ENCODE peak calls at places on chromosomes 11 and 22, in five cellular contexts. U is A549, P is IMR-90, E is SK-N-SH, Q is K562. W is an unnamed sample.

GRCh38 chr11:1233351-1234053 is 10.6 kb downstream of the MUC5B start:
- DNase-seq in U (no peak), P (no peak), E (peak; percentile 49), Q (no peak), W (no peak)

GRCh38 chr11:88529426-88529825 is 191.9 kb upstream of the CTSC start:
- DNase-seq in U (no peak), P (no peak), E (no peak), Q (no peak), W (no peak)

GRCh38 chr11:65425105-65425970 is 2.7 kb downstream of the NEAT1 start:
- DNase-seq in U (peak; percentile 87), P (peak; percentile 78), E (no peak), Q (no peak), W (no peak)

GRCh38 chr22:17272511-17272991 is 53.3 kb upstream of the ADA2 start:
- DNase-seq in U (no peak), P (no peak), E (no peak), Q (no peak), W (no peak)

GRCh38 chr11:9250139-9250582 is 15.0 kb downstream of the DENND5A start:
- DNase-seq in U (no peak), P (no peak), E (no peak), Q (no peak), W (peak; percentile 77)

GRCh38 chr11:61145228-61146005 is 15.8 kb downstream of the VPS37C start:
- DNase-seq in U (no peak), P (no peak), E (no peak), Q (no peak), W (no peak)

GRCh38 chr11:77449060-77449521 is 24.8 kb downstream of the PAK1 start:
- DNase-seq in U (no peak), P (no peak), E (no peak), Q (no peak), W (peak; percentile 91)

GRCh38 chr11:39678996-39679395 is 1780.5 kb downstream of the LRRC4C start:
- DNase-seq in U (no peak), P (no peak), E (no peak), Q (no peak), W (no peak)

GRCh38 chr22:21044931-21045584 is 688 bp upstream of the LRRC74B start:
- DNase-seq in U (no peak), P (peak; percentile 65), E (peak; percentile 64), Q (peak; percentile 73), W (no peak)
- TF ChIP-seq RCOR1 in U (no peak), P (no peak), E (no peak), Q (peak; percentile 66), W (no peak)

DNA sequence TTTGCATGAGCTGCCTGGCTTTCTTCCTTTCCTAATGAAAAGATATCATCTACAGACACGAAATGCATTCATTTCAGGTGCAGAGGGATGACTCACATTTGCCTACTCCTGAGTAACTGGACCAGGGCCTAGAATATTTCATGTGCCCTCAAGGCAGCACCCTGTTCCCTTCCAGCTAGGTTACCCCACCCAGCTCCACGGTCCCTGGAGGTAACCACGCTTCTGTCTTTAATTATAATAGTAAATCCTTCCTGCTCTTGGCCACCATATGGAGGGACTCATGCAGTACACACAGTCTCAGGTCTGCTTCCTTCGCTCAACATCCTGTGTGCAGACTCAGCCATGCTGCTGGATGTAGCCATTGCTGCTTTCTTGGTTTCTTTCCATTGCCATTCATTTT is 22.3 kb downstream of the DHCR7 start:
- DNase-seq in U (no peak), P (no peak), E (no peak), Q (no peak), W (no peak)
- TF ChIP-seq RCOR1 in U (no peak), P (no peak), E (no peak), Q (no peak), W (no peak)

GRCh38 chr11:131866535-131867400 is 496.4 kb downstream of the NTM start:
- DNase-seq in U (no peak), P (no peak), E (no peak), Q (no peak), W (no peak)

GRCh38 chr11:131859811-131860210 is 489.4 kb downstream of the NTM start:
- DNase-seq in U (no peak), P (peak; percentile 77), E (no peak), Q (no peak), W (no peak)

GRCh38 chr11:131867457-131868257 is 497.2 kb downstream of the NTM start:
- DNase-seq in U (peak; percentile 16), P (peak; percentile 89), E (peak; percentile 70), Q (no peak), W (no peak)

GRCh38 chr11:131865860-131866259 is 495.4 kb downstream of the NTM start:
- DNase-seq in U (no peak), P (no peak), E (no peak), Q (no peak), W (no peak)

GRCh38 chr11:131864205-131864604 is 493.8 kb downstream of the NTM start:
- DNase-seq in U (no peak), P (no peak), E (peak; percentile 72), Q (no peak), W (no peak)
- TF ChIP-seq RCOR1 in U (no peak), P (no peak), E (peak; percentile 80), Q (no peak), W (no peak)

GRCh38 chr11:19421134-19421533 is 180.4 kb upstream of the E2F8 start:
- DNase-seq in U (no peak), P (no peak), E (no peak), Q (no peak), W (no peak)

GRCh38 chr11:19418221-19418620 is 177.5 kb upstream of the E2F8 start:
- DNase-seq in U (no peak), P (no peak), E (no peak), Q (no peak), W (no peak)

GRCh38 chr11:19419021-19419750 is 178.4 kb upstream of the E2F8 start:
- DNase-seq in U (peak; percentile 69), P (peak; percentile 89), E (no peak), Q (no peak), W (no peak)

GRCh38 chr11:19422257-19422656 is 181.5 kb upstream of the E2F8 start:
- DNase-seq in U (no peak), P (no peak), E (no peak), Q (no peak), W (no peak)

DNA sequence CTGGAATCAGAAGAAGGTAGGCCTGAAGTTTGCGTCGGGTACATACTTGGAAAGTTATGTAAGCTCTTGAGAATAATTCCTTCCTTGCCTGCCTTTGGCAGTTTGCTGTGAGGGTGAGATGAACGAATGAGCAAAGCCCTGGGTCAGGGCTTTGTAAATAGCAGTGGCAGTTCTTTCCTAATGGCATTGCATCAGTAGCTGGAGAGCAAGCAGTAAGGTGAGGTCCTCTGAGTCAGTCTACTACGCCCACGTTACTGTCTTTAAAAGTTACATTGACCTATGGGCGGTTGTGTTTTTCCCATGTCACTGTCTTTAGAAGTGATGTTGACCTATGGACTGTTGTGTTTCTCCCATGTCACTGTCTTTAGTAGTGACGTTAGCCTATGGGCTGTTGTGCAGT is 179.1 kb upstream of the E2F8 start:
- DNase-seq in U (peak; percentile 75), P (peak; percentile 83), E (no peak), Q (no peak), W (no peak)
- TF ChIP-seq RCOR1 in U (no peak), P (no peak), E (no peak), Q (no peak), W (no peak)

GRCh38 chr22:46063861-46064235 is 86.5 kb upstream of the PPARA start:
- DNase-seq in U (no peak), P (no peak), E (no peak), Q (no peak), W (no peak)
- TF ChIP-seq RCOR1 in U (no peak), P (no peak), E (no peak), Q (no peak), W (no peak)

GRCh38 chr11:68497761-68498160 is 37.2 kb downstream of the PPP6R3 start:
- DNase-seq in U (no peak), P (no peak), E (no peak), Q (no peak), W (no peak)
- TF ChIP-seq RCOR1 in U (no peak), P (no peak), E (no peak), Q (no peak), W (no peak)

GRCh38 chr22:39435616-39436015 is 21.2 kb upstream of the MGAT3 start:
- DNase-seq in U (no peak), P (no peak), E (no peak), Q (no peak), W (no peak)

GRCh38 chr22:39434721-39435120 is 22.1 kb upstream of the MGAT3 start:
- DNase-seq in U (no peak), P (no peak), E (no peak), Q (no peak), W (no peak)

GRCh38 chr22:39432361-39432811 is 24.4 kb upstream of the MGAT3 start:
- DNase-seq in U (no peak), P (no peak), E (no peak), Q (no peak), W (no peak)

GRCh38 chr22:39433476-39434242 is 23.2 kb upstream of the MGAT3 start:
- DNase-seq in U (no peak), P (no peak), E (no peak), Q (no peak), W (no peak)

DNA sequence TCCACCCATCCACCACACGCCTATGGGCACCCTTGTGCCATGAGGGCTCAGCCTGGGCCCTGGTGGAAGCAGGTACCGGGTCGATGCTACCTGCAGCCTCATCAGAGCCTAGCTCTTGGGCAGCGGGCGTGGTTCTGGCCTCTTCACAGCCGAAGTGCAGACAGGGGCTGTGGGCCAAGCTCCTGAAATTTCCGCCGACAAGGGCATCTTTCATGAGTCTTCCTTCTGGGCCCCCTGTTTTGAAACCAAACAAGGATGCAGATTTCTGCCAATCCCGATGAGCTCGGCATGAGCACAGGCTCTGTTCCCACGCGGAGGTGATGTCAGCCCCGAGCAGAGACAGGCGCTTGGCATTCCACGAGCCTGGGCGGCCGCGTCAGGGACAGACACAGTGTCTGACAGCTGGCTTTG is 22.6 kb upstream of the MGAT3 start:
- DNase-seq in U (no peak), P (no peak), E (no peak), Q (no peak), W (no peak)
- TF ChIP-seq RCOR1 in U (no peak), P (no peak), E (no peak), Q (no peak), W (no peak)

DNA sequence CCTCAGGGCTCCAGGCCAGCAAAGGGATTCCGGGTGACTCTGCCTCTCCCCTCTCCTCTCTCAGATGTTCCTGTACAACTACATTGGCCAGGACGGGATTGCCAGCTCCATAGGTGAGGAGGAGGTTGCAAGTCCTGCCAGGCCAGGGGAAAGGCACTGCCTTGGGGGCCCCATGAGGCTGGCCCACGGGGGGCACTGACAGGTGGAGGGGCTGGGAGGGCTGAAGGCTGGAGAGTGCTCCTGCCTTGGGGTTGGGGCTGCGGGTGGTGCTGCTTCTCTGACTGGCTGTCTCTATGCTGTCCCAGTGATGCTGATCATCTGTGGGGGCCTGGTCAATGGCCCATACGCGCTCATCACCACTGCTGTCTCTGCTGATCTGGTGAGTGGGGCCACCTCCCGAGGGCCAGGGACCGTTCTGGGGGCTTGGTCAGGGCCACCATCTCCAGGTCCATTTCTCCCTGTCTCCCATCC is 21.7 kb downstream of the SLC37A2 start:
- DNase-seq in U (no peak), P (no peak), E (peak; percentile 15), Q (no peak), W (no peak)
- TF ChIP-seq RCOR1 in U (no peak), P (no peak), E (no peak), Q (no peak), W (no peak)

W was measured in GM12878.